ENCODE peak calls at places on chromosome 12, in eight cellular contexts. U is stimulated activated CD8-positive, alpha-beta memory T cell treated with anti-CD3 and anti-CD28 coated beads, Interleukin-7, amount 100 ng/mL, for 48 hours; B is activated CD4-positive, alpha-beta T cell treated with anti-CD3 and anti-CD28 coated beads, Interleukin-2, amount 10 ng/mL, durations not matched to agents 7 days and 5 days; X is choroid plexus epithelial cell; R is posterior cingulate gyrus; K is NCI-H1105; J is naive thymus-derived CD8-positive, alpha-beta T cell; T is GM13977. M is an unnamed sample.

GRCh38 chr12:123483602-123484273 is 25.8 kb downstream of the SNRNP35 start:
- DNase-seq in U (no peak), T (no peak), J (no peak), K (no peak), B (no peak), X (peak), R (no peak), M (no peak)

GRCh38 chr12:126772171-126772864 is 1494.7 kb upstream of the TMEM132C start:
- DNase-seq in T (peak), B (peak), J (no peak), U (peak), X (peak), R (no peak), K (no peak), M (peak)

GRCh38 chr12:117212563-117213190 is 22.4 kb upstream of the FBXO21 start:
- DNase-seq in K (peak), B (peak), T (peak), X (peak), U (peak), R (peak), J (peak), M (peak)

GRCh38 chr12:49287876-49288275 is 7.1 kb upstream of the PRPH start:
- DNase-seq in X (no peak), J (no peak), T (no peak), U (no peak), R (no peak), B (no peak), K (no peak), M (no peak)

GRCh38 chr12:47272412-47273190 is 192.8 kb upstream of the AMIGO2 start:
- DNase-seq in J (no peak), R (no peak), B (no peak), K (no peak), X (peak), T (no peak), U (no peak), M (no peak)

GRCh38 chr12:113241191-113242017 is 20.1 kb downstream of the TPCN1 start:
- DNase-seq in K (peak), X (peak), J (no peak), R (no peak), U (no peak), T (no peak), B (no peak), M (no peak)

GRCh38 chr12:52600941-52601481 is at the start of gene KRT72:
- DNase-seq in R (no peak), X (no peak), T (no peak), K (no peak), B (no peak), U (no peak), J (no peak), M (no peak)

GRCh38 chr12:84128117-84128991 is 784.2 kb downstream of the SLC6A15 start:
- DNase-seq in R (no peak), K (no peak), B (no peak), T (no peak), U (no peak), X (no peak), J (no peak), M (no peak)

GRCh38 chr12:107912421-107913004 is 138.0 kb downstream of the ASCL4 start:
- DNase-seq in U (peak), B (peak), X (no peak), T (peak), R (peak), J (peak), K (peak), M (peak)

GRCh38 chr12:122064780-122065588 is 13.6 kb upstream of the MLXIP start:
- DNase-seq in U (no peak), R (no peak), K (no peak), X (peak), J (no peak), T (no peak), B (no peak), M (no peak)

GRCh38 chr12:95336387-95337067 is 118.9 kb downstream of the VEZT start:
- DNase-seq in X (peak), K (peak), U (no peak), J (no peak), T (no peak), B (no peak), R (peak), M (no peak)

GRCh38 chr12:25977047-25977446 is 18.6 kb downstream of the RASSF8 start:
- DNase-seq in T (no peak), J (no peak), X (no peak), B (no peak), U (no peak), K (no peak), R (no peak), M (no peak)

GRCh38 chr12:46494424-46494823 is 121.9 kb upstream of the SLC38A2 start:
- DNase-seq in R (no peak), B (no peak), X (peak), U (no peak), J (no peak), K (no peak), T (no peak), M (no peak)

M was measured in CD4-positive, CD25-positive, alpha-beta regulatory T cell.